ENCODE peak calls at places on chromosome 13, in six cellular contexts. Y, J, P, U, T and X are unnamed samples.

GRCh38 chr13:82569581-82569980 is 1312.7 kb downstream of the SLITRK1 start:
- DNase-seq in Y (no peak), J (no peak), P (no peak), U (no peak), T (no peak), X (no peak)

GRCh38 chr13:42255854-42256253 is 16.1 kb upstream of the AKAP11 start:
- DNase-seq in Y (no peak), J (no peak), P (no peak), U (no peak), T (no peak), X (no peak)

GRCh38 chr13:51645154-51645650 is 60.9 kb downstream of the WDFY2 start:
- DNase-seq in Y (no peak), J (no peak), P (no peak), U (peak), T (no peak), X (no peak)

GRCh38 chr13:42272115-42272756 is at the start of gene AKAP11:
- DNase-seq in Y (peak), J (no peak), P (peak), U (peak), T (no peak), X (peak)

GRCh38 chr13:51066091-51066831 is 44.8 kb downstream of the C13orf42 start:
- DNase-seq in Y (no peak), J (no peak), P (peak), U (peak), T (no peak), X (no peak)

GRCh38 chr13:34155931-34156607 is 338.1 kb downstream of the RFC3 start:
- DNase-seq in Y (no peak), J (peak), P (no peak), U (no peak), T (no peak), X (no peak)

GRCh38 chr13:21326155-21327030 is 132.7 kb downstream of the ZDHHC20 start:
- DNase-seq in Y (peak), J (no peak), P (peak), U (peak), T (peak), X (peak)

GRCh38 chr13:52615817-52616216 is 26.4 kb upstream of the HNRNPA1L2 start:
- DNase-seq in Y (no peak), J (no peak), P (no peak), U (no peak), T (no peak), X (no peak)

GRCh38 chr13:44274838-44275237 is 98.8 kb upstream of the SERP2 start:
- DNase-seq in Y (no peak), J (no peak), P (no peak), U (no peak), T (peak), X (no peak)

GRCh38 chr13:71368301-71368700 is 498.7 kb downstream of the DACH1 start:
- DNase-seq in Y (no peak), J (no peak), P (no peak), U (no peak), T (peak), X (no peak)

GRCh38 chr13:42747399-42747873 is 33.9 kb upstream of the FAM216B start:
- DNase-seq in Y (no peak), J (no peak), P (no peak), U (no peak), T (no peak), X (no peak)

GRCh38 chr13:33642374-33643065 is 175.4 kb upstream of the RFC3 start:
- DNase-seq in Y (peak), J (no peak), P (no peak), U (no peak), T (no peak), X (peak)

GRCh38 chr13:53201454-53202225 is 173.0 kb downstream of the OLFM4 start:
- DNase-seq in Y (peak), J (no peak), P (peak), U (peak), T (peak), X (no peak)

GRCh38 chr13:60431108-60431700 is 34.2 kb downstream of the TDRD3 start:
- DNase-seq in Y (no peak), J (peak), P (no peak), U (peak), T (peak), X (no peak)

GRCh38 chr13:23867027-23867491 is 22.1 kb downstream of the MIPEP start:
- DNase-seq in Y (no peak), J (no peak), P (no peak), U (no peak), T (no peak), X (no peak)

GRCh38 chr13:30463820-30464495 is 1.8 kb downstream of the HMGB1 start:
- DNase-seq in Y (peak), J (no peak), P (no peak), U (no peak), T (no peak), X (peak)

GRCh38 chr13:68009546-68009945 is 779.4 kb upstream of the PCDH9 start:
- DNase-seq in Y (no peak), J (no peak), P (no peak), U (no peak), T (no peak), X (no peak)

GRCh38 chr13:43356566-43356965 is 333.2 kb downstream of the DNAJC15 start:
- DNase-seq in Y (no peak), J (no peak), P (no peak), U (no peak), T (no peak), X (no peak)

GRCh38 chr13:113045214-113046007 is 60.2 kb upstream of the F7 start:
- DNase-seq in Y (no peak), J (no peak), P (no peak), U (no peak), T (no peak), X (no peak)

GRCh38 chr13:25677956-25678355 is 306.2 kb downstream of the ATP8A2 start:
- DNase-seq in Y (no peak), J (no peak), P (no peak), U (no peak), T (no peak), X (no peak)

GRCh38 chr13:25678398-25678797 is 306.6 kb downstream of the ATP8A2 start:
- DNase-seq in Y (peak), J (no peak), P (no peak), U (no peak), T (no peak), X (no peak)

GRCh38 chr13:25682221-25682620 is 310.4 kb downstream of the ATP8A2 start:
- DNase-seq in Y (no peak), J (no peak), P (no peak), U (no peak), T (no peak), X (no peak)

GRCh38 chr13:25679936-25680335 is 308.2 kb downstream of the ATP8A2 start:
- DNase-seq in Y (no peak), J (no peak), P (no peak), U (no peak), T (no peak), X (no peak)

GRCh38 chr13:25679154-25679553 is 307.4 kb downstream of the ATP8A2 start:
- DNase-seq in Y (no peak), J (no peak), P (no peak), U (no peak), T (no peak), X (no peak)
- H3K27ac ChIP-seq in Y (no peak), J (no peak), P (no peak), U (no peak), T (no peak), X (no peak)

GRCh38 chr13:95530178-95530577 is 22.3 kb upstream of the CLDN10 start:
- DNase-seq in Y (no peak), J (no peak), P (no peak), U (no peak), T (no peak), X (no peak)
- TF ChIP-seq POLR2AphosphoS5 in Y (no peak), J (no peak), P (no peak), U (no peak), T (no peak), X (no peak)

GRCh38 chr13:46355906-46356305 is 31.1 kb downstream of the RUBCNL start:
- DNase-seq in Y (no peak), J (no peak), P (no peak), U (no peak), T (no peak), X (no peak)
- H3K27ac ChIP-seq in Y (no peak), J (no peak), P (no peak), U (no peak), T (peak), X (no peak)

DNA sequence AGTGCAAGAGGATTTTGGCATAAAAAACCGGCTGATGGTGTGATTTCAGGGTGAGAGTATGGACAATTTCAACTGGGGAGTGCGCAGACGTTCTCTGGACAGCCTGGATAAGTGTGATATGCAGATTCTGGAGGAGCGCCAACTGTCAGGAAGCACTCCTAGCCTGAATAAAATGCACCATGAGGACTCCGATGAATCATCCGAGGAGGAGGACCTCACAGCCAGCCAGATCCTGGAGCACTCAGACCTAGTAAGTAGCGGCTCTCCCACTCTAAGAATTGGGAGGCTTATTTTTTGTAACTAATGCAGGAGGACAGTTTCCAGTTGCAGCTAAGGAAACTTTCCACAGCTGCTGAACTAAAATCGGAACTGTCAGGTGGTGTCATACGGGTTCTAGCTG is 53.6 kb downstream of the ZAR1L start:
- DNase-seq in Y (peak), J (no peak), P (no peak), U (no peak), T (peak), X (peak)
- TF ChIP-seq POLR2AphosphoS5 in Y (peak), J (no peak), P (no peak), U (no peak), T (no peak), X (peak)

DNA sequence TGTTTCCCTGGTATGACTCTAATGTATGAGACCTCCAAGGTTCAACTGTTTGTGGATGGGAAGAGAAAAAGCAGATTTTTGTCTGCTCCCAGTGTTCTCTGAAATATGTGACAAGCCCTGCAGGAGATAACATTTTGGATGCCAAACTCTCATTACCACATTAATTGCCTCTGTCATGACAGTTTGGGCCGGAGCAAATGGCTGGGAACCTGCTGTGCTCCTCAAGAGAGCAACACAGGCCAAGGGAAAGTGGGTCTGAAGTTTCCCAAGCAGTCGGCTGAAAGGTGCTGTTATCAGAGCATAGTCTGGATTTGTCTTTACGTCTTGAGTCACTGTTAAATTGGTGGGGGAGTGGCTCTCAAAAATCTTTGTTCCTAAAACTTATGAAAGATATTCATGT is 844.6 kb downstream of the PCDH17 start:
- DNase-seq in Y (no peak), J (no peak), P (no peak), U (peak), T (no peak), X (no peak)
- H3K27ac ChIP-seq in Y (no peak), J (no peak), P (no peak), U (no peak), T (no peak), X (no peak)

GRCh38 chr13:76887070-76887563 is 912 bp upstream of the KCTD12 start:
- DNase-seq in Y (no peak), J (no peak), P (peak), U (peak), T (peak), X (no peak)

GRCh38 chr13:76884571-76885202 is 1.5 kb downstream of the KCTD12 start:
- DNase-seq in Y (no peak), J (no peak), P (no peak), U (no peak), T (peak), X (peak)

GRCh38 chr13:76885203-76886004 is 801 bp downstream of the KCTD12 start:
- DNase-seq in Y (peak), J (no peak), P (peak), U (peak), T (peak), X (peak)

GRCh38 chr13:76886005-76886291 is 257 bp downstream of the KCTD12 start:
- DNase-seq in Y (no peak), J (no peak), P (peak), U (no peak), T (no peak), X (no peak)

GRCh38 chr13:76886292-76887061 is at the start of gene KCTD12:
- DNase-seq in Y (peak), J (peak), P (no peak), U (peak), T (peak), X (peak)
- TF ChIP-seq POLR2AphosphoS5 in Y (peak), J (no peak), P (no peak), U (peak), T (no peak), X (peak)

GRCh38 chr13:28710161-28710560 is 8.6 kb downstream of the SLC46A3 start:
- DNase-seq in Y (peak), J (no peak), P (no peak), U (no peak), T (no peak), X (no peak)
- H3K27ac ChIP-seq in Y (peak), J (no peak), P (no peak), U (no peak), T (no peak), X (no peak)

GRCh38 chr13:103884139-103884723 is 818.0 kb upstream of the SLC10A2 start:
- DNase-seq in Y (no peak), J (no peak), P (no peak), U (no peak), T (no peak), X (no peak)

GRCh38 chr13:103878891-103879605 is 812.8 kb upstream of the SLC10A2 start:
- DNase-seq in Y (no peak), J (no peak), P (no peak), U (no peak), T (no peak), X (no peak)

GRCh38 chr13:103883698-103884097 is 817.5 kb upstream of the SLC10A2 start:
- DNase-seq in Y (no peak), J (no peak), P (no peak), U (no peak), T (no peak), X (no peak)

GRCh38 chr13:103883152-103883551 is 816.9 kb upstream of the SLC10A2 start:
- DNase-seq in Y (peak), J (peak), P (peak), U (peak), T (peak), X (peak)
- TF ChIP-seq POLR2AphosphoS5 in Y (peak), J (peak), P (no peak), U (no peak), T (no peak), X (no peak)

GRCh38 chr13:109938255-109938936 is 152.0 kb upstream of the IRS2 start:
- DNase-seq in Y (no peak), J (no peak), P (no peak), U (no peak), T (no peak), X (no peak)
- H3K27ac ChIP-seq in Y (no peak), J (no peak), P (no peak), U (no peak), T (peak), X (peak)

GRCh38 chr13:32031025-32031814 is at the start of gene FRY:
- DNase-seq in Y (peak), J (peak), P (peak), U (peak), T (peak), X (peak)
- TF ChIP-seq POLR2AphosphoS5 in Y (no peak), J (no peak), P (peak), U (peak), T (no peak), X (peak)